ENCODE peak calls at places on chromosomes 4 and X, in four cellular contexts. D is fibroblast of lung, H is tibial artery, F is stomach. V is an unnamed sample.

GRCh38 chrX:22247169-22247568 is 25.5 kb upstream of the CBLL2 start:
- DNase-seq in H (no peak), F (no peak), D (peak), V (no peak)

GRCh38 chr4:112175840-112176239 is 30.6 kb downstream of the FAM241A start:
- DNase-seq in H (no peak), F (no peak), D (no peak), V (no peak)

GRCh38 chr4:139540637-139541036 is 15.4 kb downstream of the SETD7 start:
- DNase-seq in D (peak), H (no peak), F (no peak), V (no peak)

GRCh38 chrX:136586386-136586785 is 54.4 kb downstream of the VGLL1 start:
- DNase-seq in F (no peak), D (peak), H (no peak), V (no peak)

GRCh38 chrX:51851507-51852085 is 41.8 kb upstream of the MAGED1 start:
- DNase-seq in H (no peak), F (no peak), D (peak), V (no peak)

GRCh38 chr4:7792616-7793015 is 147.0 kb downstream of the AFAP1 start:
- DNase-seq in D (peak), H (no peak), F (no peak), V (no peak)

GRCh38 chr4:98248984-98249383 is 12.2 kb upstream of the RAP1GDS1 start:
- DNase-seq in F (no peak), D (no peak), H (no peak), V (no peak)

GRCh38 chr4:128725405-128725804 is 84.1 kb upstream of the JADE1 start:
- DNase-seq in F (peak), D (no peak), H (no peak), V (no peak)

GRCh38 chr4:184503869-184504300 is 29.5 kb upstream of the IRF2 start:
- DNase-seq in F (no peak), H (no peak), D (peak), V (no peak)

GRCh38 chr4:8756816-8757215 is 114.8 kb downstream of the HMX1 start:
- DNase-seq in F (no peak), H (no peak), D (no peak), V (no peak)

GRCh38 chr4:177442623-177443155 is 452 bp upstream of the AGA start:
- DNase-seq in D (no peak), H (no peak), F (no peak), V (no peak)

GRCh38 chrX:17597836-17598434 is 139.4 kb upstream of the SCML1 start:
- DNase-seq in F (peak), H (peak), D (peak), V (peak)

GRCh38 chrX:49172280-49172780 is 632 bp downstream of the PLP2 start:
- DNase-seq in F (peak), D (peak), H (peak), V (peak)

GRCh38 chr4:118154643-118155042 is 120.4 kb downstream of the NDST3 start:
- DNase-seq in D (peak), H (no peak), F (no peak), V (no peak)

GRCh38 chrX:41589634-41590270 is 99.0 kb upstream of the GPR34 start:
- DNase-seq in H (no peak), F (no peak), D (peak), V (peak)
- H3K4me3 ChIP-seq in H (peak), F (no peak), D (no peak), V (peak)

DNA sequence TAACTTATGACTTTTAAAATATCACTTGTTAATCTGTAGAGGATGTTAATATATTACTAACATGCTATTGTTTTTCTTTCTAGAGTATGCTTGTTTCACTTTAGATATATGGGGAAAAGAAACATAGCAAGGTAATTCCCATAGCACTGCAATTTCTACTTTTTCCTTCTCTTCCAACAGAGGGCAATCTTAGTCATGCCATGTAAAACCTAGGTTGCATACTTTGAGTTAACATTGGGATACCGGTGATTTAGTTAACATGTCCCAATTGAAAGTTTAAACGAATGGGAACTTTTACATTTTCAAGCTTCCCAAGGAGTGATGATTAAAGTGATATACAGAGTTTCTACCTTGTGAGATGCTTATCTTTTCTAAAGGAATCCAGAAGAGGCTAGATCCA is 89.4 kb upstream of the IL13RA1 start:
- DNase-seq in H (no peak), F (no peak), D (no peak), V (no peak)
- TF ChIP-seq CTCF in H (no peak), F (no peak), D (peak), V (peak)

GRCh38 chrX:46573331-46573895 is at the start of gene CHST7:
- DNase-seq in F (peak), H (peak), D (peak), V (peak)
- H3K4me3 ChIP-seq in F (peak), H (peak), D (peak), V (peak)

DNA sequence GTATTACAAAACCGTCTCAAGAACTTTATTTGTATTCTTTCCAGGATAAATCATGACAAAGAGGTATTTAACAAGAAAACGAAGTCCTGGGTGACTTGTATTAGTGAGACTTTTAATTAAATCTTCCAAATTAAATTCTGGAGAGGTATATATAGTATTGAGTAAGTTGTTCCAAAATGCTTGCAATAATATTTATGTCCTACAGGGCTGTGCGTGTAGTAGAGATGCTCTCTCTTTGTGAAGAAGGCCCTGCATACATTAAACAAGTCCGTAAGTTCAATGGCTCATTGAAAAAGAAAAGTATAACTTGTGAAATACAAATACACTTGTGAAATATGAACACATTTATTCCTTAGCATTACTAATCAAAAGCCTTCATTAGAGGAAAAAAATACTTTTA is 211.4 kb downstream of the ARHGAP24 start:
- DNase-seq in F (no peak), D (no peak), H (no peak), V (no peak)
- TF ChIP-seq CTCF in F (no peak), D (no peak), H (no peak), V (no peak)

GRCh38 chrX:107714196-107714811 is 61.3 kb downstream of the TSC22D3 start:
- DNase-seq in F (no peak), D (no peak), H (no peak), V (peak)
- H3K4me3 ChIP-seq in F (peak), D (peak), H (peak), V (peak)

GRCh38 chrX:94633237-94633636 is 959.2 kb downstream of the FAM133A start:
- DNase-seq in D (no peak), F (no peak), H (no peak), V (no peak)
- TF ChIP-seq CTCF in D (no peak), F (no peak), H (no peak), V (no peak)

GRCh38 chr4:70721747-70722146 is at the start of gene RUFY3:
- DNase-seq in F (no peak), D (peak), H (peak), V (peak)
- H3K4me3 ChIP-seq in F (peak), D (peak), H (peak), V (peak)

GRCh38 chr4:60759518-60760245 is 440.4 kb upstream of the ADGRL3 start:
- DNase-seq in D (no peak), H (no peak), F (no peak), V (no peak)
- TF ChIP-seq CTCF in D (peak), H (no peak), F (no peak), V (no peak)

V was measured in fibroblast of villous mesenchyme.